ENCODE peak calls at places on chromosomes 12 and 14, in seven cellular contexts. X is EH; J is cardiac fibroblast; H is H4; W is stimulated activated CD8-positive, alpha-beta memory T cell treated with anti-CD3 and anti-CD28 coated beads, Interleukin-7, amount 100 ng/mL, for 48 hours; L is RKO; K is hypothalamus. N is an unnamed sample.

GRCh38 chr14:89298056-89298834 is 118.8 kb downstream of the FOXN3 start:
- DNase-seq in X (no peak), J (no peak), H (no peak), W (no peak), L (no peak), K (no peak), N (no peak)

GRCh38 chr12:115998789-115999478 is 278.6 kb downstream of the MED13L start:
- DNase-seq in X (no peak), J (no peak), H (no peak), W (no peak), L (no peak), K (no peak), N (no peak)

GRCh38 chr12:46555379-46555778 is 182.8 kb upstream of the SLC38A2 start:
- DNase-seq in X (peak), J (peak), H (peak), W (no peak), L (peak), K (no peak), N (no peak)

GRCh38 chr12:106870116-106870515 is 85.6 kb upstream of the TMEM263 start:
- DNase-seq in X (no peak), J (no peak), H (no peak), W (no peak), L (no peak), K (no peak), N (no peak)

GRCh38 chr12:132951649-132952048 is 4.5 kb downstream of the ZNF605 start:
- DNase-seq in X (no peak), J (no peak), H (no peak), W (no peak), L (no peak), K (no peak), N (no peak)

GRCh38 chr12:85279449-85280137 is 427 bp upstream of the ALX1 start:
- DNase-seq in X (no peak), J (no peak), H (no peak), W (no peak), L (no peak), K (no peak), N (no peak)

GRCh38 chr14:55600784-55601561 is 21.0 kb downstream of the KTN1 start:
- DNase-seq in X (peak), J (peak), H (peak), W (no peak), L (no peak), K (no peak), N (no peak)

GRCh38 chr14:62439210-62439609 is 606.0 kb downstream of the KCNH5 start:
- DNase-seq in X (no peak), J (no peak), H (no peak), W (no peak), L (no peak), K (no peak), N (no peak)

GRCh38 chr12:49161092-49161795 is 27.6 kb downstream of the TUBA1A start:
- DNase-seq in X (no peak), J (no peak), H (no peak), W (no peak), L (no peak), K (no peak), N (no peak)

GRCh38 chr12:89140580-89141236 is 211.6 kb downstream of the DUSP6 start:
- DNase-seq in X (peak), J (peak), H (no peak), W (no peak), L (no peak), K (no peak), N (no peak)

GRCh38 chr12:120579179-120579578 is 2.0 kb downstream of the POP5 start:
- DNase-seq in X (no peak), J (no peak), H (no peak), W (no peak), L (no peak), K (no peak), N (no peak)

GRCh38 chr12:49885118-49885517 is 18.6 kb downstream of the FAIM2 start:
- DNase-seq in X (no peak), J (no peak), H (no peak), W (no peak), L (no peak), K (no peak), N (no peak)

GRCh38 chr14:104248203-104249055 is 110.0 kb downstream of the KIF26A start:
- DNase-seq in X (no peak), J (no peak), H (no peak), W (no peak), L (no peak), K (no peak), N (peak)

GRCh38 chr14:85257287-85257686 is 272.7 kb upstream of the FLRT2 start:
- DNase-seq in X (no peak), J (no peak), H (no peak), W (no peak), L (no peak), K (no peak), N (no peak)

GRCh38 chr12:14403293-14403692 is 37.8 kb downstream of the ATF7IP start:
- DNase-seq in X (no peak), J (no peak), H (no peak), W (no peak), L (no peak), K (no peak), N (no peak)

GRCh38 chr12:4116251-4117111 is 157.1 kb upstream of the CCND2 start:
- DNase-seq in X (peak), J (peak), H (no peak), W (no peak), L (no peak), K (no peak), N (no peak)

GRCh38 chr14:34361504-34362011 is 100.5 kb downstream of the SPTSSA start:
- DNase-seq in X (no peak), J (peak), H (no peak), W (no peak), L (no peak), K (no peak), N (no peak)

GRCh38 chr12:34601689-34602088 is 579.4 kb downstream of the ALG10 start:
- DNase-seq in X (no peak), J (no peak), H (no peak), W (no peak), L (no peak), K (no peak), N (no peak)

GRCh38 chr12:63905523-63905922 is 61.0 kb downstream of the SRGAP1 start:
- DNase-seq in X (peak), J (no peak), H (peak), W (no peak), L (no peak), K (no peak), N (no peak)

GRCh38 chr12:88600272-88600671 is 20.0 kb upstream of the KITLG start:
- DNase-seq in X (peak), J (peak), H (peak), W (no peak), L (peak), K (no peak), N (no peak)

GRCh38 chr14:22630486-22630885 is 13.7 kb downstream of the OR6J1 start:
- DNase-seq in X (peak), J (peak), H (peak), W (no peak), L (no peak), K (no peak), N (no peak)

GRCh38 chr12:52243264-52243773 is 10.3 kb downstream of the KRT7 start:
- DNase-seq in X (peak), J (no peak), H (peak), W (no peak), L (no peak), K (no peak), N (peak)

GRCh38 chr12:62683724-62684501 is 217.3 kb downstream of the MON2 start:
- DNase-seq in X (peak), J (peak), H (no peak), W (no peak), L (no peak), K (no peak), N (peak)

GRCh38 chr12:2276288-2276842 is 223.6 kb downstream of the CACNA1C start:
- DNase-seq in X (no peak), J (no peak), H (no peak), W (no peak), L (no peak), K (no peak), N (no peak)

GRCh38 chr12:57124259-57124877 is 3.9 kb upstream of the LRP1 start:
- DNase-seq in X (peak), J (peak), H (peak), W (peak), L (peak), K (no peak), N (peak)

GRCh38 chr12:122326597-122326996 is 60.3 kb upstream of the VPS33A start:
- DNase-seq in X (no peak), J (no peak), H (no peak), W (no peak), L (no peak), K (no peak), N (no peak)

GRCh38 chr14:101878222-101879211 is 85.9 kb upstream of the DYNC1H1 start:
- DNase-seq in X (no peak), J (no peak), H (no peak), W (peak), L (no peak), K (no peak), N (no peak)

GRCh38 chr14:101721951-101722661 is 39.4 kb upstream of the PPP2R5C start:
- DNase-seq in X (peak), J (no peak), H (peak), W (peak), L (no peak), K (no peak), N (no peak)

GRCh38 chr12:100901266-100901665 is 106.7 kb downstream of the ANO4 start:
- DNase-seq in X (peak), J (no peak), H (no peak), W (no peak), L (no peak), K (no peak), N (no peak)

GRCh38 chr14:44988694-44989093 is 26.7 kb downstream of the TOGARAM1 start:
- DNase-seq in X (no peak), J (no peak), H (no peak), W (no peak), L (no peak), K (no peak), N (no peak)

GRCh38 chr14:105525861-105526780 is at the start of gene TMEM121:
- DNase-seq in X (peak), J (no peak), H (peak), W (no peak), L (no peak), K (no peak), N (no peak)

GRCh38 chr14:25122188-25122587 is 72.2 kb upstream of the STXBP6 start:
- DNase-seq in X (peak), J (peak), H (no peak), W (no peak), L (no peak), K (no peak), N (no peak)

N was measured in lower leg skin.